ENCODE peak calls at places on chromosomes 12 and 14, in eight cellular contexts. O, D, F, R, Q, J, X and C are unnamed samples. For H3K4me1, the result is how much of the 10 kb centered on the place peaks cover.

GRCh38 chr12:53738834-53739284 is 11.6 kb upstream of the CALCOCO1 start:
- DNase-seq in F (no peak), J (no peak), O (no peak), Q (peak), X (no peak), R (no peak), D (no peak), C (no peak)

GRCh38 chr12:1587927-1588573 is 6.3 kb downstream of the FBXL14 start:
- DNase-seq in X (no peak), J (no peak), Q (no peak), D (no peak), O (peak), R (no peak), F (no peak), C (no peak)

GRCh38 chr12:6317693-6318439 is 7.4 kb downstream of the PLEKHG6 start:
- DNase-seq in F (no peak), Q (no peak), D (no peak), J (no peak), X (no peak), O (no peak), R (no peak), C (no peak)

GRCh38 chr12:76586764-76587395 is 27.3 kb upstream of the OSBPL8 start:
- DNase-seq in Q (peak), R (peak), X (peak), O (peak), F (peak), J (no peak), D (no peak), C (no peak)

GRCh38 chr14:69612014-69612758 is 790 bp downstream of the SUSD6 start:
- DNase-seq in F (peak), D (no peak), Q (peak), X (peak), J (peak), R (no peak), O (peak), C (peak)

GRCh38 chr12:38456769-38457168 is 140.2 kb downstream of the ALG10B start:
- DNase-seq in R (no peak), J (no peak), X (no peak), D (no peak), O (no peak), Q (no peak), F (no peak), C (no peak)

GRCh38 chr14:22403286-22403685 is 185.7 kb downstream of the DAD1 start:
- DNase-seq in F (no peak), X (no peak), D (no peak), O (no peak), R (no peak), Q (no peak), J (no peak), C (no peak)

GRCh38 chr12:121709478-121709890 is 3.1 kb upstream of the TMEM120B start:
- DNase-seq in D (no peak), X (no peak), F (peak), R (peak), O (no peak), Q (no peak), J (no peak), C (no peak)

GRCh38 chr14:105591052-105591451 is 64.7 kb downstream of the TMEM121 start:
- DNase-seq in F (no peak), Q (no peak), R (no peak), X (no peak), D (no peak), J (no peak), O (no peak), C (no peak)

GRCh38 chr14:30227871-30228270 is 300.2 kb upstream of the PRKD1 start:
- DNase-seq in O (no peak), D (peak), X (no peak), F (peak), Q (no peak), R (no peak), J (no peak), C (peak)
- H3K27ac ChIP-seq in O (no peak), D (peak), X (no peak), F (no peak), Q (no peak), R (no peak), J (no peak), C (peak)

DNA sequence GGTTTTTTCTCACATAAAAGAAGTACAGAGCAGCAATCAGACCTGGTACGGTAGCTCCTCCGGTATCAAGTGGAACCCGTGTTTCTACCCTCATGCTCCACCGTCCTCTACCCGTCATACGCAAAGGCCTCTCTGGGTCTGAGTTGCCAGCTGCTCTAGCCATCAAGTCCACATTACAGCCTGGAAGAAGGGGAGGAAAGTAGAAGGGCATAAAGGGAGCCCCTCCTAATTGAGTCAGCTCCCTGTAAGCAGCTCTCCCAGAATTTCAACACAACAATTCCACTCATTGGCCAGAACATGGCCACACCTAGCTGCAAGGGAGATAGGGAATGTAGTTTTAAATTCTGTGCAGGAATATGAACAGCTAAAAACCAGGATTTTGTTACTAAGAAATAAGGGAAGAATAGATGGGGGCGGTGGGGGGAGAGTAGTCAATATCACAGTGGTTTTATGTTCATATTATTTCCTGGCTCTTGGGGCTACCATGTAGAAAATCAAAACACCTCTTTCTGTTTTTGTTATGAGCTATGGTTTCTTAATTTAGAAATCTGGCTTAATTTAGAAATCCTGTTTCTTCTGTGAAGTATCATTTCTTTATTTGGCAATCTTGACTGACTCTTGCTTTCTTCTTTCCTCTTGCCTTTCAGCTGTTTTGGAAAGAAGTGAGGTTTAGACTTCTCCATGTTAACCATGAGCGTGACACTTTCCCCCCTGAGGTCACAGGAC is 103.9 kb downstream of the AKAP6 start:
- DNase-seq in F (no peak), R (no peak), D (no peak), X (no peak), Q (no peak), O (no peak), J (no peak), C (peak)
- H3K4me3 ChIP-seq in F (no peak), R (no peak), D (no peak), X (no peak), Q (no peak), O (no peak), J (peak), C (peak)

GRCh38 chr14:100375273-100375962 is 52.3 kb downstream of the SLC25A47 start:
- DNase-seq in O (no peak), R (peak), X (no peak), J (peak), D (no peak), F (peak), Q (no peak), C (peak)
- H3K4me1 ChIP-seq in O (under half), R (under half), X (under half), J (under half), D (under half), F (under half), Q (under half), C (under half)

GRCh38 chr14:77007975-77008421 is 20.5 kb downstream of the IRF2BPL start:
- DNase-seq in Q (no peak), J (peak), D (peak), R (no peak), X (no peak), O (no peak), F (no peak), C (no peak)

GRCh38 chr14:77009014-77009413 is 19.5 kb downstream of the IRF2BPL start:
- DNase-seq in F (no peak), X (no peak), D (peak), O (no peak), J (no peak), R (no peak), Q (no peak), C (no peak)

GRCh38 chr14:77006127-77006526 is 22.4 kb downstream of the IRF2BPL start:
- DNase-seq in D (no peak), R (no peak), J (no peak), F (no peak), Q (no peak), O (no peak), X (no peak), C (no peak)

GRCh38 chr14:77008541-77008940 is 20.0 kb downstream of the IRF2BPL start:
- DNase-seq in Q (no peak), J (no peak), X (no peak), F (no peak), O (peak), D (no peak), R (no peak), C (no peak)

DNA sequence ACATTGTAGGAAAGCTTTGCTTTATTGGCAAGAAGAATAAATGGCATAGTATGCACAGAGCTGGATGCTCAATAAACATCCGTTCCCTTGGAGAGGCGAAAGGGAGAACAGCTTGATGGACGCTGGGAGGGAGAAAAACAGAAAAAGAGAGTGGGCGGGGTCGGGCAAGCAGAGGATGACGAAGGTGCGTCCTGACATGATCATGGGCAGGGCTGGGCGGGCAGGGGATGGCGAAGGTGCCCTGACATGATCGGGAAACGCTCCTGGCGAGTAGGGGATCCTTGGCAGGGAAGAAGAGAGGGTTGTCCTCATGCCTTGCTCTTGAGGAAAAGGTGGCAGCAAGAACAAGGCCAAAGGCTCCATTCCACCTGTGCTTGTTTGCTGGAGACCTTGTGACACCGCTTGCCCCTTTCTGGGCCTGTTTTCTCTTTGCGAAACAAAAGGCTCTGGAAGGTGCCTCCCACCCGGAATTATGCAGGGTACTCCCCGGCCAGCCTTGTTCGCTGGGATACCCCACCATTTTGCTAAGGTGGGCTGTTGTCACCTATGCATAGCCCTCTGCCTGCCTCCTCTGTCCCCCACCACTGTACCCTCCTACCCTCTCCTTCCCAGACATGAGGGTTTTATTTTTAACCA is 21.1 kb downstream of the IRF2BPL start:
- DNase-seq in R (no peak), D (peak), J (no peak), F (no peak), O (no peak), X (no peak), Q (no peak), C (no peak)
- H3K27ac ChIP-seq in R (peak), D (peak), J (peak), F (peak), O (no peak), X (no peak), Q (no peak), C (peak)

GRCh38 chr12:15629108-15629507 is 160.1 kb downstream of the EPS8 start:
- DNase-seq in F (peak), Q (no peak), J (peak), D (peak), R (peak), X (peak), O (peak), C (peak)
- H3K4me3 ChIP-seq in F (no peak), Q (no peak), J (no peak), D (no peak), R (peak), X (no peak), O (no peak), C (no peak)

GRCh38 chr12:108700833-108701450 is 30.4 kb downstream of the CORO1C start:
- DNase-seq in F (no peak), O (no peak), J (no peak), X (no peak), Q (no peak), R (no peak), D (peak), C (no peak)

GRCh38 chr12:108699955-108700563 is 31.3 kb downstream of the CORO1C start:
- DNase-seq in D (no peak), X (no peak), J (no peak), O (no peak), Q (no peak), R (no peak), F (no peak), C (no peak)

GRCh38 chr12:108696996-108697290 is 34.4 kb downstream of the CORO1C start:
- DNase-seq in F (no peak), Q (no peak), D (no peak), X (no peak), O (no peak), R (no peak), J (no peak), C (no peak)

GRCh38 chr12:108696111-108696995 is 35.0 kb downstream of the CORO1C start:
- DNase-seq in F (peak), R (no peak), X (no peak), J (no peak), O (no peak), D (peak), Q (no peak), C (peak)

GRCh38 chr12:108697905-108698304 is 33.4 kb downstream of the CORO1C start:
- DNase-seq in J (no peak), D (no peak), Q (no peak), O (no peak), R (no peak), X (no peak), F (no peak), C (no peak)
- H3K4me1 ChIP-seq in J (under half), D (under half), Q (under half), O (under half), R (under half), X (under half), F (under half), C (under half)

GRCh38 chr12:4960030-4960429 is 50.3 kb downstream of the KCNA1 start:
- DNase-seq in Q (no peak), R (no peak), D (no peak), J (peak), X (no peak), F (no peak), O (peak), C (no peak)
- H3K27ac ChIP-seq in Q (no peak), R (no peak), D (no peak), J (peak), X (no peak), F (peak), O (no peak), C (no peak)